ENCODE peak calls at places on chromosomes 16 and 17, in eight cellular contexts. One of them, this sample, is unnamed.

GRCh38 chr17:8151641-8152111 is 528 bp downstream of the PER1 start:
- DNase-seq in H9: peak; percentile 56
- DNase-seq in fibroblast of mammary gland: peak; percentile 84
- DNase-seq in RPMI7951: peak; percentile 46
- DNase-seq in activated CD4-positive, alpha-beta T cell treated with anti-CD3 and anti-CD28 coated beads, Interleukin-2, amount 50 U/mL, for 48 hours: peak; percentile 56
- DNase-seq in AG10803: peak; percentile 79
- DNase-seq in T-helper 22 cell: no peak
- DNase-seq in SJCRH30: peak; percentile 32
- DNase-seq in this sample: no peak

GRCh38 chr17:60354223-60354622 is 37.7 kb downstream of the USP32 start:
- DNase-seq in H9: no peak
- DNase-seq in fibroblast of mammary gland: peak; percentile 89
- DNase-seq in RPMI7951: peak; percentile 52
- DNase-seq in activated CD4-positive, alpha-beta T cell treated with anti-CD3 and anti-CD28 coated beads, Interleukin-2, amount 50 U/mL, for 48 hours: no peak
- DNase-seq in AG10803: peak; percentile 83
- DNase-seq in T-helper 22 cell: no peak
- DNase-seq in SJCRH30: no peak
- DNase-seq in this sample: no peak

GRCh38 chr17:17141860-17142552 is 64.1 kb downstream of the PLD6 start:
- DNase-seq in H9: peak; percentile 80
- DNase-seq in fibroblast of mammary gland: peak; percentile 65
- DNase-seq in RPMI7951: no peak
- DNase-seq in activated CD4-positive, alpha-beta T cell treated with anti-CD3 and anti-CD28 coated beads, Interleukin-2, amount 50 U/mL, for 48 hours: peak; percentile 63
- DNase-seq in AG10803: peak; percentile 52
- DNase-seq in T-helper 22 cell: no peak
- DNase-seq in SJCRH30: no peak
- DNase-seq in this sample: peak; percentile 45

GRCh38 chr17:27569257-27569722 is 61.7 kb upstream of the LGALS9 start:
- DNase-seq in H9: peak; percentile 94
- DNase-seq in fibroblast of mammary gland: no peak
- DNase-seq in RPMI7951: no peak
- DNase-seq in activated CD4-positive, alpha-beta T cell treated with anti-CD3 and anti-CD28 coated beads, Interleukin-2, amount 50 U/mL, for 48 hours: peak; percentile 75
- DNase-seq in AG10803: no peak
- DNase-seq in T-helper 22 cell: no peak
- DNase-seq in SJCRH30: peak; percentile 60
- DNase-seq in this sample: peak; percentile 53

GRCh38 chr17:71922439-71922838 is 198.4 kb upstream of the SOX9 start:
- DNase-seq in H9: no peak
- DNase-seq in fibroblast of mammary gland: peak; percentile 53
- DNase-seq in RPMI7951: peak; percentile 85
- DNase-seq in activated CD4-positive, alpha-beta T cell treated with anti-CD3 and anti-CD28 coated beads, Interleukin-2, amount 50 U/mL, for 48 hours: no peak
- DNase-seq in AG10803: peak; percentile 82
- DNase-seq in T-helper 22 cell: no peak
- DNase-seq in SJCRH30: peak; percentile 12
- DNase-seq in this sample: no peak

GRCh38 chr16:69241911-69242310 is 54.9 kb downstream of the SNTB2 start:
- DNase-seq in H9: no peak
- DNase-seq in fibroblast of mammary gland: peak; percentile 33
- DNase-seq in RPMI7951: no peak
- DNase-seq in activated CD4-positive, alpha-beta T cell treated with anti-CD3 and anti-CD28 coated beads, Interleukin-2, amount 50 U/mL, for 48 hours: no peak
- DNase-seq in AG10803: peak; percentile 56
- DNase-seq in T-helper 22 cell: no peak
- DNase-seq in SJCRH30: no peak
- DNase-seq in this sample: no peak

GRCh38 chr17:19411641-19412040 is 609 bp downstream of the RNF112 start:
- DNase-seq in H9: no peak
- DNase-seq in fibroblast of mammary gland: no peak
- DNase-seq in RPMI7951: no peak
- DNase-seq in activated CD4-positive, alpha-beta T cell treated with anti-CD3 and anti-CD28 coated beads, Interleukin-2, amount 50 U/mL, for 48 hours: no peak
- DNase-seq in AG10803: no peak
- DNase-seq in T-helper 22 cell: no peak
- DNase-seq in SJCRH30: peak; percentile 75
- DNase-seq in this sample: no peak

GRCh38 chr17:28325221-28325620 is 6.2 kb downstream of the TMEM97 start:
- DNase-seq in H9: peak; percentile 5
- DNase-seq in fibroblast of mammary gland: no peak
- DNase-seq in RPMI7951: no peak
- DNase-seq in activated CD4-positive, alpha-beta T cell treated with anti-CD3 and anti-CD28 coated beads, Interleukin-2, amount 50 U/mL, for 48 hours: no peak
- DNase-seq in AG10803: no peak
- DNase-seq in T-helper 22 cell: no peak
- DNase-seq in SJCRH30: no peak
- DNase-seq in this sample: no peak

GRCh38 chr17:50986989-50987660 is 121.0 kb upstream of the TOB1 start:
- DNase-seq in H9: no peak
- DNase-seq in fibroblast of mammary gland: peak; percentile 73
- DNase-seq in RPMI7951: peak; percentile 20
- DNase-seq in activated CD4-positive, alpha-beta T cell treated with anti-CD3 and anti-CD28 coated beads, Interleukin-2, amount 50 U/mL, for 48 hours: no peak
- DNase-seq in AG10803: peak; percentile 22
- DNase-seq in T-helper 22 cell: no peak
- DNase-seq in SJCRH30: no peak
- DNase-seq in this sample: no peak

GRCh38 chr16:9297437-9298113 is 206.1 kb downstream of the HAPSTR1 start:
- DNase-seq in H9: peak; percentile 62
- DNase-seq in fibroblast of mammary gland: peak; percentile 16
- DNase-seq in RPMI7951: peak; percentile 31
- DNase-seq in activated CD4-positive, alpha-beta T cell treated with anti-CD3 and anti-CD28 coated beads, Interleukin-2, amount 50 U/mL, for 48 hours: peak; percentile 7
- DNase-seq in AG10803: no peak
- DNase-seq in T-helper 22 cell: no peak
- DNase-seq in SJCRH30: peak; percentile 26
- DNase-seq in this sample: peak; percentile 63

GRCh38 chr17:59754547-59754946 is 47.1 kb downstream of the VMP1 start:
- DNase-seq in H9: no peak
- DNase-seq in fibroblast of mammary gland: peak; percentile 98
- DNase-seq in RPMI7951: peak; percentile 99
- DNase-seq in activated CD4-positive, alpha-beta T cell treated with anti-CD3 and anti-CD28 coated beads, Interleukin-2, amount 50 U/mL, for 48 hours: peak; percentile 44
- DNase-seq in AG10803: peak; percentile 96
- DNase-seq in T-helper 22 cell: peak; percentile 8
- DNase-seq in SJCRH30: peak; percentile 67
- DNase-seq in this sample: no peak

GRCh38 chr17:45371414-45372324 is 54.8 kb upstream of the MAP3K14 start:
- DNase-seq in H9: peak; percentile 98
- DNase-seq in fibroblast of mammary gland: peak; percentile 92
- DNase-seq in RPMI7951: peak; percentile 98
- DNase-seq in activated CD4-positive, alpha-beta T cell treated with anti-CD3 and anti-CD28 coated beads, Interleukin-2, amount 50 U/mL, for 48 hours: peak; percentile 57
- DNase-seq in AG10803: peak; percentile 98
- DNase-seq in T-helper 22 cell: no peak
- DNase-seq in SJCRH30: peak; percentile 91
- DNase-seq in this sample: peak; percentile 73

GRCh38 chr17:8887834-8888703 is 20.6 kb upstream of the PIK3R6 start:
- DNase-seq in H9: peak; percentile 97
- DNase-seq in fibroblast of mammary gland: peak; percentile 49
- DNase-seq in RPMI7951: peak; percentile 42
- DNase-seq in activated CD4-positive, alpha-beta T cell treated with anti-CD3 and anti-CD28 coated beads, Interleukin-2, amount 50 U/mL, for 48 hours: no peak
- DNase-seq in AG10803: peak; percentile 28
- DNase-seq in T-helper 22 cell: no peak
- DNase-seq in SJCRH30: peak; percentile 60
- DNase-seq in this sample: no peak

GRCh38 chr16:340370-341091 is 12.0 kb downstream of the AXIN1 start:
- DNase-seq in H9: no peak
- DNase-seq in fibroblast of mammary gland: no peak
- DNase-seq in RPMI7951: no peak
- DNase-seq in activated CD4-positive, alpha-beta T cell treated with anti-CD3 and anti-CD28 coated beads, Interleukin-2, amount 50 U/mL, for 48 hours: no peak
- DNase-seq in AG10803: no peak
- DNase-seq in T-helper 22 cell: no peak
- DNase-seq in SJCRH30: no peak
- DNase-seq in this sample: no peak

GRCh38 chr16:28561557-28562187 is 8.0 kb downstream of the SGF29 start:
- DNase-seq in H9: no peak
- DNase-seq in fibroblast of mammary gland: no peak
- DNase-seq in RPMI7951: no peak
- DNase-seq in activated CD4-positive, alpha-beta T cell treated with anti-CD3 and anti-CD28 coated beads, Interleukin-2, amount 50 U/mL, for 48 hours: no peak
- DNase-seq in AG10803: no peak
- DNase-seq in T-helper 22 cell: no peak
- DNase-seq in SJCRH30: no peak
- DNase-seq in this sample: no peak

GRCh38 chr16:85615014-85615851 is 2.1 kb downstream of the GSE1 start:
- DNase-seq in H9: peak; percentile 70
- DNase-seq in fibroblast of mammary gland: no peak
- DNase-seq in RPMI7951: no peak
- DNase-seq in activated CD4-positive, alpha-beta T cell treated with anti-CD3 and anti-CD28 coated beads, Interleukin-2, amount 50 U/mL, for 48 hours: peak; percentile 62
- DNase-seq in AG10803: no peak
- DNase-seq in T-helper 22 cell: no peak
- DNase-seq in SJCRH30: no peak
- DNase-seq in this sample: no peak

GRCh38 chr17:74750327-74751069 is 2.1 kb downstream of the NHERF1 start:
- DNase-seq in H9: no peak
- DNase-seq in fibroblast of mammary gland: no peak
- DNase-seq in RPMI7951: no peak
- DNase-seq in activated CD4-positive, alpha-beta T cell treated with anti-CD3 and anti-CD28 coated beads, Interleukin-2, amount 50 U/mL, for 48 hours: peak; percentile 48
- DNase-seq in AG10803: no peak
- DNase-seq in T-helper 22 cell: no peak
- DNase-seq in SJCRH30: no peak
- DNase-seq in this sample: no peak

GRCh38 chr16:54076006-54076504 is 210.5 kb downstream of the IRX3 start:
- DNase-seq in H9: no peak
- DNase-seq in fibroblast of mammary gland: no peak
- DNase-seq in RPMI7951: no peak
- DNase-seq in activated CD4-positive, alpha-beta T cell treated with anti-CD3 and anti-CD28 coated beads, Interleukin-2, amount 50 U/mL, for 48 hours: no peak
- DNase-seq in AG10803: no peak
- DNase-seq in T-helper 22 cell: no peak
- DNase-seq in SJCRH30: no peak
- DNase-seq in this sample: no peak

GRCh38 chr17:80921741-80922579 is 69.7 kb upstream of the CHMP6 start:
- DNase-seq in H9: no peak
- DNase-seq in fibroblast of mammary gland: no peak
- DNase-seq in RPMI7951: no peak
- DNase-seq in activated CD4-positive, alpha-beta T cell treated with anti-CD3 and anti-CD28 coated beads, Interleukin-2, amount 50 U/mL, for 48 hours: no peak
- DNase-seq in AG10803: no peak
- DNase-seq in T-helper 22 cell: no peak
- DNase-seq in SJCRH30: no peak
- DNase-seq in this sample: no peak

GRCh38 chr16:58862334-58863024 is 128.4 kb upstream of the GOT2 start:
- DNase-seq in H9: peak; percentile 73
- DNase-seq in fibroblast of mammary gland: no peak
- DNase-seq in RPMI7951: no peak
- DNase-seq in activated CD4-positive, alpha-beta T cell treated with anti-CD3 and anti-CD28 coated beads, Interleukin-2, amount 50 U/mL, for 48 hours: no peak
- DNase-seq in AG10803: no peak
- DNase-seq in T-helper 22 cell: no peak
- DNase-seq in SJCRH30: no peak
- DNase-seq in this sample: no peak

GRCh38 chr16:23666919-23667659 is 11.6 kb upstream of the PLK1 start:
- DNase-seq in H9: no peak
- DNase-seq in fibroblast of mammary gland: no peak
- DNase-seq in RPMI7951: no peak
- DNase-seq in activated CD4-positive, alpha-beta T cell treated with anti-CD3 and anti-CD28 coated beads, Interleukin-2, amount 50 U/mL, for 48 hours: no peak
- DNase-seq in AG10803: no peak
- DNase-seq in T-helper 22 cell: no peak
- DNase-seq in SJCRH30: no peak
- DNase-seq in this sample: no peak

GRCh38 chr17:61583242-61583641 is 7.8 kb downstream of the NACA2 start:
- DNase-seq in H9: no peak
- DNase-seq in fibroblast of mammary gland: peak; percentile 76
- DNase-seq in RPMI7951: peak; percentile 67
- DNase-seq in activated CD4-positive, alpha-beta T cell treated with anti-CD3 and anti-CD28 coated beads, Interleukin-2, amount 50 U/mL, for 48 hours: no peak
- DNase-seq in AG10803: peak; percentile 77
- DNase-seq in T-helper 22 cell: no peak
- DNase-seq in SJCRH30: peak; percentile 70
- DNase-seq in this sample: peak; percentile 32

GRCh38 chr16:11783319-11784047 is 13.6 kb downstream of the ZC3H7A start:
- DNase-seq in H9: no peak
- DNase-seq in fibroblast of mammary gland: no peak
- DNase-seq in RPMI7951: peak; percentile 48
- DNase-seq in activated CD4-positive, alpha-beta T cell treated with anti-CD3 and anti-CD28 coated beads, Interleukin-2, amount 50 U/mL, for 48 hours: peak; percentile 44
- DNase-seq in AG10803: peak; percentile 76
- DNase-seq in T-helper 22 cell: peak; percentile 34
- DNase-seq in SJCRH30: no peak
- DNase-seq in this sample: no peak

GRCh38 chr16:84919267-84919666 is 92.1 kb downstream of the ZDHHC7 start:
- DNase-seq in H9: no peak
- DNase-seq in fibroblast of mammary gland: peak; percentile 51
- DNase-seq in RPMI7951: no peak
- DNase-seq in activated CD4-positive, alpha-beta T cell treated with anti-CD3 and anti-CD28 coated beads, Interleukin-2, amount 50 U/mL, for 48 hours: no peak
- DNase-seq in AG10803: peak; percentile 19
- DNase-seq in T-helper 22 cell: no peak
- DNase-seq in SJCRH30: no peak
- DNase-seq in this sample: no peak

GRCh38 chr17:29140631-29141483 is 39.3 kb downstream of the MYO18A start:
- DNase-seq in H9: no peak
- DNase-seq in fibroblast of mammary gland: no peak
- DNase-seq in RPMI7951: no peak
- DNase-seq in activated CD4-positive, alpha-beta T cell treated with anti-CD3 and anti-CD28 coated beads, Interleukin-2, amount 50 U/mL, for 48 hours: peak; percentile 49
- DNase-seq in AG10803: no peak
- DNase-seq in T-helper 22 cell: peak; percentile 54
- DNase-seq in SJCRH30: peak; percentile 84
- DNase-seq in this sample: peak; percentile 66

GRCh38 chr17:7340179-7340578 is 3.9 kb downstream of the ACAP1 start:
- DNase-seq in H9: no peak
- DNase-seq in fibroblast of mammary gland: peak; percentile 44
- DNase-seq in RPMI7951: peak; percentile 17
- DNase-seq in activated CD4-positive, alpha-beta T cell treated with anti-CD3 and anti-CD28 coated beads, Interleukin-2, amount 50 U/mL, for 48 hours: no peak
- DNase-seq in AG10803: peak; percentile 50
- DNase-seq in T-helper 22 cell: no peak
- DNase-seq in SJCRH30: no peak
- DNase-seq in this sample: no peak

GRCh38 chr16:23181506-23181905 is 1.0 kb upstream of the SCNN1G start:
- DNase-seq in H9: no peak
- DNase-seq in fibroblast of mammary gland: no peak
- DNase-seq in RPMI7951: no peak
- DNase-seq in activated CD4-positive, alpha-beta T cell treated with anti-CD3 and anti-CD28 coated beads, Interleukin-2, amount 50 U/mL, for 48 hours: no peak
- DNase-seq in AG10803: no peak
- DNase-seq in T-helper 22 cell: no peak
- DNase-seq in SJCRH30: no peak
- DNase-seq in this sample: no peak

This sample was measured in BE2C.